ENCODE peak calls at places on chromosomes 11 and 22, in nine cellular contexts. V is kidney epithelial cell, Y is cardiac muscle cell, W is HFF-Myc, N is fibroblast of pulmonary artery, G is thoracic aorta, Q is cardiac fibroblast, I is fibroblast of the aortic adventitia, B is pancreas. A is an unnamed sample.

GRCh38 chr11:96313163-96313562 is 29.8 kb downstream of the MAML2 start:
- DNase-seq in V (no peak), W (no peak), Y (no peak), G (no peak), N (no peak), I (no peak), B (no peak), Q (no peak), A (no peak)

GRCh38 chr11:130068986-130069683 is 559 bp upstream of the APLP2 start:
- DNase-seq in V (peak; percentile 42), W (peak; percentile 77), I (peak; percentile 95), G (peak; percentile 11), B (peak; percentile 82), Y (peak; percentile 95), Q (peak; percentile 95), N (peak; percentile 93), A (peak; percentile 90)

GRCh38 chr11:107590460-107591097 is 368 bp upstream of the ELMOD1 start:
- DNase-seq in W (no peak), Y (no peak), I (no peak), G (no peak), B (no peak), Q (no peak), N (no peak), V (no peak), A (no peak)

GRCh38 chr11:74694136-74694535 is 37.1 kb downstream of the CHRDL2 start:
- DNase-seq in N (no peak), G (no peak), Q (no peak), B (no peak), I (no peak), V (no peak), Y (no peak), W (no peak), A (no peak)

GRCh38 chr11:66363805-66364535 is 7.6 kb downstream of the SLC29A2 start:
- DNase-seq in B (peak; percentile 79), I (no peak), W (no peak), V (no peak), G (no peak), Q (peak; percentile 20), N (peak; percentile 23), Y (peak; percentile 27), A (no peak)

GRCh38 chr11:34201130-34201529 is 95.7 kb downstream of the NAT10 start:
- DNase-seq in I (no peak), W (no peak), Y (no peak), V (no peak), B (no peak), N (no peak), Q (no peak), G (no peak), A (no peak)

GRCh38 chr11:7418061-7418460 is 67.2 kb upstream of the OLFML1 start:
- DNase-seq in Q (no peak), W (no peak), N (no peak), G (no peak), B (no peak), I (no peak), Y (no peak), V (no peak), A (no peak)

GRCh38 chr11:76120513-76121081 is 85.7 kb downstream of the WNT11 start:
- DNase-seq in Q (peak; percentile 56), W (no peak), N (peak; percentile 37), Y (peak; percentile 52), V (no peak), G (no peak), I (peak; percentile 64), B (no peak), A (peak; percentile 25)

GRCh38 chr11:102733232-102733875 is 8.6 kb upstream of the MMP8 start:
- DNase-seq in Q (peak; percentile 39), B (peak; percentile 84), G (no peak), I (peak; percentile 62), Y (peak; percentile 50), N (peak; percentile 62), W (no peak), V (peak; percentile 16), A (peak; percentile 39)

GRCh38 chr22:23800297-23801237 is 13.8 kb downstream of the SMARCB1 start:
- DNase-seq in Y (no peak), V (no peak), G (no peak), B (no peak), Q (no peak), W (no peak), I (no peak), N (no peak), A (no peak)

GRCh38 chr11:129321076-129321475 is 54.6 kb upstream of the BARX2 start:
- DNase-seq in Q (no peak), W (no peak), B (no peak), Y (no peak), V (no peak), G (no peak), I (no peak), N (no peak), A (no peak)

GRCh38 chr22:41912338-41913039 is 2.4 kb downstream of the SHISA8 start:
- DNase-seq in Q (no peak), Y (no peak), B (no peak), V (no peak), G (no peak), I (no peak), N (no peak), W (no peak), A (no peak)

GRCh38 chr22:41914611-41915034 is 251 bp downstream of the SHISA8 start:
- DNase-seq in Y (no peak), B (no peak), N (no peak), I (no peak), G (no peak), V (no peak), W (no peak), Q (no peak), A (no peak)

GRCh38 chr22:41915035-41915782 is at the start of gene SHISA8:
- DNase-seq in N (peak; percentile 29), V (no peak), G (no peak), W (no peak), I (no peak), B (peak; percentile 86), Y (peak; percentile 64), Q (peak; percentile 56), A (peak; percentile 27)

GRCh38 chr22:41913040-41913719 is 1.7 kb downstream of the SHISA8 start:
- DNase-seq in I (no peak), B (no peak), Y (no peak), W (no peak), Q (no peak), V (no peak), G (no peak), N (no peak), A (no peak)

GRCh38 chr22:41913842-41914534 is 886 bp downstream of the SHISA8 start:
- DNase-seq in B (no peak), I (no peak), Q (no peak), V (no peak), W (no peak), G (no peak), Y (no peak), N (no peak), A (no peak)
- H3K4me3 ChIP-seq in B (no peak overlapping the region), I (no peak overlapping the region), Q (no peak overlapping the region), V (no peak overlapping the region), W (no peak overlapping the region), G (no peak overlapping the region), Y (no peak overlapping the region), N (no peak overlapping the region), A (no peak overlapping the region)

GRCh38 chr11:62223095-62223494 is 14.6 kb downstream of the SCGB2A1 start:
- DNase-seq in I (peak; percentile 4), Y (peak; percentile 2), G (no peak), N (peak; percentile 3), W (peak; percentile 39), Q (no peak), V (no peak), B (no peak), A (peak; percentile 24)

GRCh38 chr11:62221498-62221897 is 13.0 kb downstream of the SCGB2A1 start:
- DNase-seq in Q (no peak), V (no peak), N (no peak), W (no peak), I (no peak), B (no peak), Y (no peak), G (no peak), A (no peak)

GRCh38 chr11:62217191-62217748 is 8.8 kb downstream of the SCGB2A1 start:
- DNase-seq in G (no peak), W (no peak), B (no peak), I (peak; percentile 28), N (peak; percentile 49), V (no peak), Y (peak; percentile 29), Q (peak; percentile 28), A (peak; percentile 2)
- TF ChIP-seq CTCF in G (no peak), W (peak; percentile 49), B (no peak), I (peak; percentile 49), N (peak; percentile 58), V (peak; percentile 65), Y (peak; percentile 53), Q (peak; percentile 57), A (peak; percentile 50)

GRCh38 chr11:134949121-134949591 is 537.1 kb upstream of the B3GAT1 start:
- DNase-seq in Y (peak; percentile 80), B (no peak), Q (peak; percentile 83), W (peak; percentile 22), N (peak; percentile 86), V (peak; percentile 72), G (peak; percentile 64), I (peak; percentile 75), A (peak; percentile 87)
- H3K4me3 ChIP-seq in Y (no peak overlapping the region), B (no peak overlapping the region), Q (no peak overlapping the region), W (no peak overlapping the region), N (no peak overlapping the region), V (no peak overlapping the region), G (peak overlapping the region; percentile 33), I (no peak overlapping the region), A (no peak overlapping the region)

GRCh38 chr11:126766425-126766824 is 234.1 kb downstream of the KIRREL3 start:
- DNase-seq in I (no peak), V (no peak), G (no peak), B (no peak), Q (no peak), W (no peak), Y (no peak), N (no peak), A (no peak)

GRCh38 chr11:126768702-126769101 is 231.9 kb downstream of the KIRREL3 start:
- DNase-seq in N (no peak), W (no peak), Q (no peak), Y (no peak), I (no peak), V (no peak), B (no peak), G (no peak), A (no peak)

GRCh38 chr11:126765196-126765595 is 235.4 kb downstream of the KIRREL3 start:
- DNase-seq in V (no peak), Q (no peak), N (no peak), G (no peak), B (no peak), W (no peak), Y (no peak), I (no peak), A (no peak)

GRCh38 chr11:126764221-126764620 is 236.3 kb downstream of the KIRREL3 start:
- DNase-seq in V (no peak), Y (no peak), B (no peak), Q (no peak), I (peak; percentile 12), W (no peak), G (no peak), N (no peak), A (no peak)
- TF ChIP-seq CTCF in V (peak; percentile 31), Y (no peak), B (no peak), Q (no peak), I (no peak), W (no peak), G (no peak), N (no peak), A (peak; percentile 30)